ENCODE peak calls at places on chromosomes 4 and X, in six cellular contexts. E is A549, R is GM23338, W is left lung, F is transverse colon, D is tibial artery. V is an unnamed sample.

GRCh38 chr4:152100378-152101201 is 339.8 kb upstream of the GATB start:
- DNase-seq in E (no peak), R (no peak), W (no peak), F (peak; percentile 38), D (no peak), V (peak; percentile 43)

GRCh38 chrX:84469226-84469625 is 33.0 kb downstream of the HDX start:
- DNase-seq in E (no peak), R (no peak), W (no peak), F (no peak), D (no peak), V (no peak)

GRCh38 chr4:41095973-41096372 is 118.4 kb downstream of the APBB2 start:
- DNase-seq in E (no peak), R (no peak), W (no peak), F (no peak), D (no peak), V (no peak)

GRCh38 chr4:38381788-38382187 is 282.2 kb upstream of the KLF3 start:
- DNase-seq in E (no peak), R (no peak), W (no peak), F (no peak), D (no peak), V (no peak)

GRCh38 chr4:20954541-20954940 is 254.3 kb downstream of the PACRGL start:
- DNase-seq in E (no peak), R (no peak), W (no peak), F (no peak), D (no peak), V (no peak)

GRCh38 chrX:3252744-3253143 is 93.7 kb downstream of the MXRA5 start:
- DNase-seq in E (no peak), R (no peak), W (no peak), F (no peak), D (no peak), V (no peak)

GRCh38 chr4:6104541-6105130 is 86.4 kb upstream of the C4orf50 start:
- DNase-seq in E (no peak), R (no peak), W (no peak), F (no peak), D (no peak), V (no peak)

GRCh38 chr4:70515342-70516245 is 2.8 kb upstream of the AMTN start:
- DNase-seq in E (peak; percentile 1), R (no peak), W (no peak), F (no peak), D (no peak), V (no peak)

DNA sequence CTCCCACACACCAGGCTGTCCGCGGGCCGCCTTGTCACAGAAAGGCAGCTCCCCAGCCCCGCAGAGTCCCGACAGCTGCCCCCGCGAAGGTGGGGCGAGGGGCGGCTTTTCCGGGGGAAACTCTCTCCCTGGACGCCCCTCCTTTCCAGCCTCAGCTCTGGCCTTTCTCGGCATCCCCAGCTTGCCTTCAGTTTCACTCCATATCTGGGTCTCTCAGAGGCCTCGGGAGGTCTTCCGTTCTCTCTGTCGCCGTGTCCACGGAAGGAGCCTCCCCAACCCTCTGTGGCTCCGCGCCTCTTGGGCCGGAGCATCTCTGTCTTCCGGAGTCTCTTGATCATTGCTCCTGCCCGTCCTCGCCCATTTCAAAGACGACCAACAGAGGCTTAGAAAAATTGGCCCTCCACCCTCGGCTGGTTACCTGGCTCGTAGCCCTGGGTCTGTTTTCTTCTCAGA is 6.1 kb upstream of the MSX1 start:
- DNase-seq in E (no peak), R (peak; percentile 26), W (peak; percentile 21), F (no peak), D (peak; percentile 62), V (no peak)
- H3K4me3 ChIP-seq in E (no peak overlapping the region), R (peak overlapping the region; percentile 55), W (peak overlapping the region; percentile 2), F (no peak overlapping the region), D (peak overlapping the region; percentile 52), V (no peak overlapping the region)

GRCh38 chr4:26060286-26060685 is 146.3 kb downstream of the SMIM20 start:
- DNase-seq in E (no peak), R (no peak), W (no peak), F (no peak), D (no peak), V (no peak)

GRCh38 chr4:26062221-26062620 is 148.2 kb downstream of the SMIM20 start:
- DNase-seq in E (no peak), R (no peak), W (no peak), F (no peak), D (no peak), V (no peak)

GRCh38 chr4:26058537-26058936 is 144.5 kb downstream of the SMIM20 start:
- DNase-seq in E (no peak), R (no peak), W (no peak), F (no peak), D (no peak), V (no peak)

GRCh38 chr4:26059391-26060154 is 145.6 kb downstream of the SMIM20 start:
- DNase-seq in E (no peak), R (no peak), W (no peak), F (no peak), D (no peak), V (no peak)

DNA sequence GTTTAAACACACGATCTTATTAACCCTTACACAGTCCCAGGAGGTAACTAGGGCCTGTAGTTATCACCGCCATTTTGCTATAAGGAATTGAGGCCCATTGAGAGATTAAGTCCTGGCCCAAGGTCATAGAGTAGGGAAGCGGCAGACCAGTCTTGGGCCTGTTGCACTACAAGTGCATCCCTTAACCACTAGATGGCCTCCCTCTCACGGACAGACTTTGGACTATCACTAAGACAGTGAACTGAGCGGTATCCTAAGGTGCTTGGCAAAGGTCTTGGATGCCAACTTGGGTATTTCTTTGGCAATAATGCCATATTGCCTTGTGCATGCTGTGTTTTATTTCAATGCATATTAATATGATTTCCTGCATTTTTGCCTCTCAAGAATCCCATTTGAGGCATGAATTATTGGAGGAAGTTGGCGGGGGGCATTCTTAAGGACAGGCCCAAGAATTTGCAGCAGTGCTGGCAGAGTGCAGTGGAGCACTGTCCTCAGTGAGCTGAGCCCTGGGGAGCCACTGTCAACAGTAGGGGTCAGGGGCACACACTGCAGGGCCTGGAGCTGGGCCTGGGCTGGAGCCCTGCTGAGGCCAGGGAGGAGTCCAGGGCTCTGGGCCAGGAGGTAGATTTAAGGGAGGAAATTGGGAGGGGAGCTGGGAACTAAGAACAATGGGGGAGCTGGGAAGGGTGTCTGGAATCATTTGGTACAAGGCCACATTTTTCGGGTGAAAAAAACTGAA is 147.4 kb downstream of the SMIM20 start:
- DNase-seq in E (peak; percentile 56), R (peak; percentile 85), W (no peak), F (no peak), D (no peak), V (no peak)
- H3K4me1 ChIP-seq in E (no peaks in the 10 kb centered on the region), R (no peaks in the 10 kb centered on the region), W (no peaks in the 10 kb centered on the region), F (no peaks in the 10 kb centered on the region), D (peaks cover 5% of the 10 kb centered on the region), V (no peaks in the 10 kb centered on the region)

DNA sequence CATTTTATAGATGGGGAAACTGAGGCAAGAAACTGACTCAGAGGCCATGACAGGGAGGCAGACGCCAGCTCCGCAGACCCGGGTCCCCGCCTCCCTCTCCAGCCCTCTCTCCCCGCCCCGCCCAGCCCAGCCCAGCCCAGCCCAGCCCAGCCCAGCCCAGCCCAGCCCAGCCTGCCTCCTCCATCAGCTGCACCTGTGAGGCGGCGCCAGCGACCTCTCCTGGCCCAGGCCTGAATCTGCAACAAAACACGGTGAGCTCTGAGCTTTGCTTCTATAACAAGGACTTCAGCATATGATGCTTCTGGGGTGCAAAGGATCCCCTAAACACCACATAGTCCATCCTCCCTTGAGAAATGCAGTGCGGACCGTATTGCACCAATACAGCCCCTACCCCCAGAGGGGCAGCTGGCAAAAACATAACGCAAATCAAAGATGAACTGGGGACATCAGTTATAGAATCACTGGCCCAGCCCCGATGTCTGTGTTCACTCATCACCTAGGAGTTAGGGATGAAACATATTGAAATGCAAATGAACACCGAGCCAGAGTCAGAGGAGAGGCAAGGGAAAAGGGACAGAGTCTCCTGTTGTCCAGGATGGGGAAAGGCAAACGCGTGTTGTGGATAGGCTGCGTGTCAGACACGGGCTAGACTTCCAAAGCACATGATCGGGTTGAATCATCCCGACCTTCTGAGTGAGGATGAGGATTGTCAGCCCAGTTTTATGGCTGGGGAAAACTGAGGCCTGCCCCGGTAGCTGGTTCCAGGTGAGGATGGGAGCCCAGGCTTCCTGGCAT is 216.1 kb upstream of the PSAPL1 start:
- DNase-seq in E (no peak), R (peak; percentile 85), W (no peak), F (no peak), D (no peak), V (peak; percentile 36)
- TF ChIP-seq CTCF in E (no peak), R (peak; percentile 78), W (no peak), F (no peak), D (no peak), V (no peak)

GRCh38 chrX:49230500-49231232 is 2.5 kb downstream of the CACNA1F start:
- DNase-seq in E (no peak), R (peak; percentile 84), W (peak; percentile 87), F (peak; percentile 86), D (peak; percentile 68), V (peak; percentile 87)

GRCh38 chrX:49233887-49234555 is 881 bp upstream of the CACNA1F start:
- DNase-seq in E (no peak), R (no peak), W (no peak), F (no peak), D (no peak), V (no peak)

GRCh38 chrX:49233176-49233575 is at the start of gene CACNA1F:
- DNase-seq in E (no peak), R (no peak), W (no peak), F (no peak), D (no peak), V (no peak)

GRCh38 chrX:49232525-49232924 is 615 bp downstream of the CACNA1F start:
- DNase-seq in E (no peak), R (no peak), W (no peak), F (no peak), D (no peak), V (no peak)

DNA sequence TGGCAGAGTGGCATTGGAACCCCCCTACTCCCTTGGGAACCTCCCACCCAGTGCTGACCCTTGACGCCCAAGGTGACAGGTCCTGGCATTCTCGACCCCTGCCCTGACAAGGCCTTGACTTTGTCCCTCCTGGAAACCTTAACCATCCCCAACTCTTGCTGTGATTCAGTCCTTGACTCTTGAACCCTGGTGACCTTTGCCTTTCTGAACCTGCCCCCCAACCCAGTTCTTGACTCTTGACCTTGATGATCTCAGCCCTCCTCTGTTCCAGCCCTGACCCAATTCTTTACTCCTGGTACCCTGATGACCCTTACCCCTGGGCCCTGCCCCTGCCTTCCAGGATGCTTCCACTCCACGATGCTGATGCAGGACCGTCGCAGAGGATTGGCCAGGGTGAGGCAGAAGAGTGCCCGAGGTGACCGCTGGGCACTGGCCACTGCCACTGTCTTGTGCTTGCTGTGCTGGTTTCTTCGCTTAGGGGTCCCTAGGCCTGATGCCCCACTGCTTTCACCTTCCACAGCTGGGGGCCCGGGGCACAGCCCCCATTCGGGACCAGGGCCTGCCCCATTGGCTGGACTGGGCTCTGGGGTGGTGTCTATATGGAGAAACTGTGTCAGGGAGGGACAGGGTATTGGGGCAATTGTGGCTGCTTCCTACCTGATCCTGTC is 1.7 kb downstream of the CACNA1F start:
- DNase-seq in E (no peak), R (no peak), W (no peak), F (no peak), D (no peak), V (no peak)
- H3K4me3 ChIP-seq in E (no peak overlapping the region), R (no peak overlapping the region), W (no peak overlapping the region), F (no peak overlapping the region), D (no peak overlapping the region), V (no peak overlapping the region)

DNA sequence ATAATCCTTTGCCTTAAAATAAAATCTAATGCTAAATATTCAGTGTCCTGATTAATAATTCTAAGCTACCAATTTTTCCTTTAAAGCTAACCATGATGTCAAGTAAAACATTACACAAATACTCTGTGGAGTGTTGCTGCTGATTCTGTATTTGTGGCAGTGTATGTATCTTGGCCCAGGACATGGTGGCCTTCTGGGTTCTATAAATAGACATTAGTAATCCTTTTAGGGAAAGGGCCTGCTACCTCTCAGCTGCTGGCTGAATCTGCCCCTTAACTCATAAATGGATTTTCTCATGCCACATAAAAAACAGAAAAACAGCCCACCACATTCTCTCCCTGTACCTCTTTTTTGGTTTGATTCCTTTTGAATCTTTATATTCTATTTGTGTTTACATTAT is 1.2 kb upstream of the XK start:
- DNase-seq in E (no peak), R (no peak), W (no peak), F (no peak), D (no peak), V (no peak)
- H3K4me1 ChIP-seq in E (peaks cover 6% of the 10 kb centered on the region), R (peaks cover 16% of the 10 kb centered on the region), W (no peaks in the 10 kb centered on the region), F (peaks cover 9% of the 10 kb centered on the region), D (no peaks in the 10 kb centered on the region), V (peaks cover 5% of the 10 kb centered on the region)

V was measured in mucosa of descending colon.